ENCODE peak calls at places on chromosomes 5 and 9, in six cellular contexts. O is Peyer's patch, C is ovary, X is osteoblast, G is astrocyte of the spinal cord, D is A549. Y is an unnamed sample.

GRCh38 chr9:100690438-100690837 is 112.6 kb downstream of the CAVIN4 start:
- DNase-seq in O (no peak), C (no peak), X (no peak), G (no peak), D (no peak), Y (no peak)

GRCh38 chr9:34557421-34558321 is 31.9 kb downstream of the CNTFR start:
- DNase-seq in O (no peak), C (no peak), X (peak; percentile 58), G (no peak), D (no peak), Y (no peak)

GRCh38 chr9:133074111-133074651 is 12.4 kb downstream of the CEL start:
- DNase-seq in O (no peak), C (no peak), X (peak; percentile 84), G (no peak), D (no peak), Y (no peak)

GRCh38 chr5:181181650-181182565 is 23.1 kb downstream of the TRIM7 start:
- DNase-seq in O (peak; percentile 74), C (no peak), X (peak; percentile 90), G (peak; percentile 70), D (no peak), Y (no peak)

GRCh38 chr5:109994135-109994534 is 304.4 kb downstream of the MAN2A1 start:
- DNase-seq in O (no peak), C (no peak), X (peak; percentile 27), G (no peak), D (no peak), Y (no peak)

GRCh38 chr5:181173420-181174342 is 26.3 kb downstream of the OR2V2 start:
- DNase-seq in O (no peak), C (no peak), X (peak; percentile 84), G (peak; percentile 67), D (peak; percentile 84), Y (no peak)

GRCh38 chr9:137294091-137294683 is 7.9 kb downstream of the NRARP start:
- DNase-seq in O (no peak), C (no peak), X (no peak), G (peak; percentile 40), D (peak; percentile 72), Y (no peak)

GRCh38 chr5:30279237-30279636 is 914.2 kb upstream of the CDH6 start:
- DNase-seq in O (no peak), C (no peak), X (no peak), G (peak; percentile 88), D (no peak), Y (no peak)

GRCh38 chr9:27655454-27655853 is 82.2 kb upstream of the C9orf72 start:
- DNase-seq in O (no peak), C (no peak), X (peak; percentile 29), G (no peak), D (no peak), Y (no peak)

GRCh38 chr5:125310749-125311148 is 564.3 kb upstream of the ZNF608 start:
- DNase-seq in O (no peak), C (no peak), X (no peak), G (no peak), D (no peak), Y (no peak)

GRCh38 chr5:139808481-139809330 is 13.1 kb downstream of the PSD2 start:
- DNase-seq in O (no peak), C (no peak), X (peak; percentile 95), G (peak; percentile 17), D (no peak), Y (no peak)

GRCh38 chr9:125886365-125886764 is 139.2 kb downstream of the PBX3 start:
- DNase-seq in O (no peak), C (no peak), X (peak; percentile 30), G (no peak), D (no peak), Y (no peak)

GRCh38 chr5:88256872-88257271 is 11.8 kb downstream of the TMEM161B start:
- DNase-seq in O (no peak), C (no peak), X (no peak), G (no peak), D (no peak), Y (no peak)

GRCh38 chr5:138697720-138698360 is 55.4 kb upstream of the CTNNA1 start:
- DNase-seq in O (no peak), C (no peak), X (no peak), G (no peak), D (no peak), Y (no peak)

GRCh38 chr5:126348855-126349635 is 74.2 kb upstream of the GRAMD2B start:
- DNase-seq in O (no peak), C (no peak), X (no peak), G (no peak), D (no peak), Y (no peak)

GRCh38 chr9:89410709-89411111 is 87.2 kb downstream of the SEMA4D start:
- DNase-seq in O (no peak), C (no peak), X (peak; percentile 60), G (no peak), D (no peak), Y (no peak)

GRCh38 chr5:99032234-99033013 is 103.6 kb upstream of the CHD1 start:
- DNase-seq in O (peak; percentile 60), C (peak; percentile 72), X (peak; percentile 49), G (peak; percentile 83), D (peak; percentile 67), Y (no peak)

GRCh38 chr5:151448038-151448985 is 909 bp downstream of the SLC36A1 start:
- DNase-seq in O (peak; percentile 28), C (peak; percentile 21), X (no peak), G (no peak), D (no peak), Y (no peak)

GRCh38 chr5:75331095-75332090 is 5.6 kb upstream of the HMGCR start:
- DNase-seq in O (no peak), C (no peak), X (no peak), G (no peak), D (no peak), Y (no peak)
- TF ChIP-seq CTCF in O (peak; percentile 17), C (no peak), X (no peak), G (no peak), D (no peak), Y (no peak)

DNA sequence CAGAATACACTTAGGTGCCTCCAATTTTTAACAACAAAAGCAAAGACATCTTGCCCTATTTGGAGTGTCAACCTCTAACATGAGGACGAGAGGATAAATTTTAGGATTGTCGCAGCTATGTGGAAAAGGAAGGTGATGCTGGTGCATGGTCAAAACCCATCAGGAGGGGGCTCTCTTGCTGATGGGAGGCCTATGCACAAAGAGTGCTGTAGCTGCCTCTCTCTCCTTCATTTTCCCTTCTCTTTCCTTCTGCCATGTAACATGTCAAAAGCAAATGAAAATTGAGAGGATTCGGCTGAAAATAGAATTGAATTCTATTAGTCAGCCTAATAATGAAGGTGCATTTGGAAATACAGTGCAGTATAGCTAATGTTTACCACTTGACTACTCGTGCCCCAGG is 578.7 kb upstream of the ZNF462 start:
- DNase-seq in O (no peak), C (no peak), X (no peak), G (no peak), D (no peak), Y (no peak)
- TF ChIP-seq CTCF in O (no peak), C (no peak), X (peak; percentile 14), G (peak; percentile 31), D (no peak), Y (peak; percentile 34)

GRCh38 chr5:152956943-152957613 is 533.4 kb upstream of the GRIA1 start:
- DNase-seq in O (no peak), C (no peak), X (no peak), G (no peak), D (no peak), Y (no peak)

DNA sequence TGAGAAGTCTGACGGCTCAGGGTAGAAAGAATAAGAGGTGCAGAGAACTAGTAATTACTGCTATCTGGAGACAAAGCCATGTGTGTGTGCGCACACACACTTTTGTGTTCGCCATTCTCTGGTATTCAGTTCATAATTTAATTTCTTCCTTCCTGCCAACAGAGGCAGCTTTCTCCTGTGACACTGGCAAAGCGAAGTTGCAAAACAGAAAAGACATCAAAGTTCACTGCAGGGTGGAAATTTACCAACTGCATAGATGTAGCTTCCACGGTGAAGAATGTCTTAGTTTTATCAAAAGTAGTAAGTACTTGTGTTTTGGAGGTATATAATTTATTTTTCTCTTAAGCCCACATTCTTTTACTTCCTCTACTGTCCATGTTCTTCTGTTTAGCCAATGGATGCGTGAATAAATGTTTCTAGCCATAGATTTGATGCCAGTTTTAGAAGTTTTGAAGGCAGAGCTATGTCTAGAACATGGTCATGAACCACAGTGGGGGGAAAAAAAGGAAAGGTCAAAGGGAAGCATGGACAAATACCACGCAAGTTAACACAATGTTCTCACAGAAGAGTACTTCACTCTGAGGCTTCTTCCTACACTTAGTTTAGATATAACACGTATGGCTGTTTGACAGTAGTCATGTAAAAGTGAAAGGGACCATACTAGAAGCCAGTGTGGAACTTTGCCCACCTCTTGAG is 536.5 kb upstream of the GRIA1 start:
- DNase-seq in O (no peak), C (no peak), X (peak; percentile 22), G (no peak), D (no peak), Y (no peak)
- TF ChIP-seq CTCF in O (no peak), C (no peak), X (no peak), G (no peak), D (no peak), Y (no peak)

GRCh38 chr9:7481570-7481969 is 318.0 kb downstream of the DMAC1 start:
- DNase-seq in O (no peak), C (no peak), X (no peak), G (no peak), D (no peak), Y (no peak)

DNA sequence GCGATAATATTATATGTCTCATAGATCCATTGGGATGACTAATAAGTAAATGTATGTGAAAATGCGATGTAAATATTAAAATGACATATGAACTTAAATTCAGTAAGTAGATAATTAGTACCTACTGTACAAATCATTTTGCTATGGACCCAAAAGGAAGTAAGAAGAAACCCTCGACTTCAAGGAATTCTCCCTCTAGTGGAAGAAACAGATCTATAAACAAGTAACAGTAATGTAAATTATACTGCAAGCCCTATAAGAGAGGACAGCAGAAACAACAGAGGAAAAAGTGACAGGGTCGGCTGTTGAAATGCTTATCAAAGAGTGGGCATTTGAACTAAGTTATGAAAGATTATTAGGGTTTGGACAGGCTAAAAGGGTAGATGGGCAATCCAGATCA is 320.3 kb downstream of the DMAC1 start:
- DNase-seq in O (no peak), C (no peak), X (no peak), G (no peak), D (no peak), Y (no peak)
- TF ChIP-seq CTCF in O (no peak), C (no peak), X (peak; percentile 7), G (no peak), D (no peak), Y (no peak)

DNA sequence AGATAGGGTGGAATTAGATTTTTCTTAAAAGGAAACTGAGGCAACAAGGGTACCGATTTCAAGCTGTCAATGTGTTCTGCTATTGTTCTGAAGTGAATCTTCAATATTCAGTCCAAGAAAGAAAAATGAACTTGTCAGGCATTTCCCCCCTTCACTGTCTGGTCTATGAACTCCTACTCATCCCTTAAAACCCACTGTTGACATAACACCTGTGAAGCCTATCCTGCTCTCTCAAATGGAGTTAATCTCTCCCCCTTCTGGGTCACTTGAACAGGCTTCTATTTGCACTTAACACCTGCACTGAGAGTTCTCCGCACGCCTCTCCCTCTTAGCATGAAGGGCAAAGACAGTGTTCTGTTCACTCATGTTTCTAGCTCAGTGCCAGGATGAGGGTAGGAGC is 144.3 kb downstream of the CRB2 start:
- DNase-seq in O (no peak), C (no peak), X (no peak), G (no peak), D (no peak), Y (no peak)
- TF ChIP-seq CTCF in O (no peak), C (no peak), X (no peak), G (no peak), D (no peak), Y (no peak)